ENCODE peak calls at places on chromosome 2, in nine cellular contexts. X, W, K, I, N, R, T, D and Y are unnamed samples.

GRCh38 chr2:64383016-64383588 is 70.9 kb upstream of the LGALSL start:
- DNase-seq in I (no peak), R (no peak), W (no peak), T (no peak), N (no peak), K (no peak), X (no peak), D (no peak), Y (no peak)

GRCh38 chr2:233098615-233099014 is 38.5 kb downstream of the INPP5D start:
- DNase-seq in K (peak; percentile 10), R (peak; percentile 46), T (no peak), X (no peak), W (no peak), N (peak; percentile 14), I (no peak), D (no peak), Y (no peak)

GRCh38 chr2:179614121-179614520 is 247.3 kb downstream of the ZNF385B start:
- DNase-seq in T (no peak), N (no peak), W (no peak), K (no peak), X (no peak), I (no peak), D (no peak), R (no peak), Y (no peak)

GRCh38 chr2:195488567-195488966 is 168.5 kb upstream of the SLC39A10 start:
- DNase-seq in K (no peak), T (no peak), D (no peak), I (no peak), N (no peak), W (no peak), R (no peak), X (no peak), Y (peak; percentile 14)

GRCh38 chr2:26457241-26457666 is 20.7 kb downstream of the OTOF start:
- DNase-seq in K (no peak), W (no peak), D (no peak), I (no peak), T (peak; percentile 69), R (no peak), X (peak; percentile 48), N (no peak), Y (no peak)

GRCh38 chr2:145905371-145905770 is 1385.5 kb upstream of the ZEB2 start:
- DNase-seq in R (no peak), K (no peak), N (no peak), I (no peak), X (no peak), T (no peak), D (no peak), W (no peak), Y (no peak)

GRCh38 chr2:222547108-222547507 is 108.8 kb downstream of the FARSB start:
- DNase-seq in I (no peak), W (no peak), N (no peak), K (no peak), T (no peak), D (peak; percentile 25), X (no peak), R (no peak), Y (no peak)

GRCh38 chr2:118855451-118856279 is 8.2 kb upstream of the EN1 start:
- DNase-seq in N (peak; percentile 83), X (peak; percentile 78), D (peak; percentile 70), K (peak; percentile 53), R (peak; percentile 82), W (no peak), T (no peak), I (peak; percentile 11), Y (no peak)

GRCh38 chr2:62215306-62216064 is 19.6 kb downstream of the B3GNT2 start:
- DNase-seq in X (no peak), N (peak; percentile 70), T (peak; percentile 68), I (no peak), D (no peak), R (peak; percentile 32), W (no peak), K (no peak), Y (no peak)

GRCh38 chr2:48852938-48853337 is 97.4 kb upstream of the LHCGR start:
- DNase-seq in I (no peak), X (no peak), W (no peak), D (no peak), K (no peak), R (no peak), N (peak; percentile 83), T (no peak), Y (no peak)

GRCh38 chr2:27855476-27855875 is 34.7 kb downstream of the RBKS start:
- DNase-seq in T (no peak), I (peak; percentile 29), K (no peak), W (no peak), N (peak; percentile 74), X (no peak), D (peak; percentile 88), R (no peak), Y (no peak)

DNA sequence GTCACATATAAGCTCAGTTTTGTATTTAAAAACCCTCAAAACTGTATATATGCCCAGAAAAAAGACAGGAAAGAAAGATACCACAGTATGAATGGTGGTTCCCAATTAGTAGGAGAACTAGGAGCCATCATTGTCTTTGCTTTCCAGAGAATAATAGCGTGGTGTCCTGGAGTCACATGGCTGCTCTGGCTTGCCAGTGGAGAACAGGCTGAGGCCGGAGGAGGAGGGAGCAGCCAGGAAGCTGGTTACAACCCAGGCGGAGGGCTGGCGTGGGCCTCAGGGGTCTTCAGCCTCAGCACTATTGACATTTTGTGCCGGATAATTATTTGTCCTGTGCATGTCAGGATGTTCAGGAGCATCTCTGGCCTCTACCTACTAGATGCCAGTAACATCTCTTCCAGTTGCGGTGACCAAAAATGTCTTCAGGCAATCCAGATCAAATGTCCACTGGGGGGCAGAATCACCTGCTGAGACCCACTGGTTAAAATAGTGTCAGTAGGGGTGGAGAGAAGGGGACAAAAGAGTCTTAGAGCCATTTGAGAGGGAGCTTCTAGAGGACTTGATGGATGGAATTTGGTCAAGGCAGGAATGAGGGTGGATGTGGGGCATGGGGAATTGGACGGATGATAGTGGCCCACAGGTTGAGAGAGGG is 144.8 kb downstream of the AGAP1 start:
- DNase-seq in D (no peak), N (no peak), K (no peak), W (no peak), X (no peak), R (no peak), T (no peak), I (no peak), Y (no peak)
- TF ChIP-seq CTCF in D (no peak), N (peak; percentile 10), K (peak; percentile 43), W (no peak), X (no peak), R (no peak), T (no peak), I (peak; percentile 16), Y (peak; percentile 16)

DNA sequence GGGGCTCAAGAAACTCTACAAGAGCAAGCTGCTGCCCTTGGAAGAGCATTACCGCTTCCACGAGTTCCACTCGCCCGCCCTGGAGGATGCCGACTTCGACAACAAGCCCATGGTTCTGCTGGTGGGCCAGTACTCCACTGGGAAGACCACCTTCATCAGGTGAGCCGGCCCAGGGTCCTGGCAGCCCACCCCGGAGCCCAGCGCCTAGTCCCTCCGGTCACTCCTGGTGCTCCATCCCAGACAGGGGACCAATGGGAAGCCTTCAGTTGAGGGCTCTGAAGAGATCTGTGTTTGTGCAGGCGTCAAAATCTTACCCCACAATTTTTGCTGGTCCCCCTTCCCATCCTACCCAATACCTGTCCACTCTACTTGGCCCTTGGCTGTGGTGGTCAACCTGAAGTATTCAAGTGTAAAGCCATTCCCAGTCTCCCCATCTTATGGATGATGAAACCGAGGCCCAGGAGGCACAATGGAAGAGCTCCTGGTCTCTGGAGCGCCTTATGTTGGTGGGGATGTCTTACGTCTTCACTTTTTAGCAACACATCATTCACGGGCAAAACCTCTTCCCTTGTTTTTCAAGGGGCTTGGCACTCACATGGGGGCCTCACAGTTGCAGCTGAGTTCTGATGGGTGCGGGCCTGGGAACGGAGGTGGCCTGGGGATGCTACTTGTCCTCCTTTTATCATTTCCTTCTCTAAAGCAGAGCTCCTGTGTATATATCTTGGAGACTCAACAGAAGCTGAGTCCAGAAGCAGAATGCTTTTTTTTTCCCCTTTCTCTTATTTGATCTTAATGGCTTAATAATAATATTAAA is 945 bp downstream of the EHD3 start:
- DNase-seq in I (no peak), T (peak; percentile 70), R (no peak), K (no peak), W (no peak), X (no peak), N (no peak), D (no peak), Y (no peak)
- H3K4me3 ChIP-seq in I (peak overlapping the region; percentile 65), T (peak overlapping the region; percentile 77), R (peak overlapping the region; percentile 56), K (no peak overlapping the region), W (peak overlapping the region; percentile 48), X (peak overlapping the region; percentile 77), N (peak overlapping the region; percentile 69), D (no peak overlapping the region), Y (peak overlapping the region; percentile 73)

GRCh38 chr2:72583376-72583775 is 242.5 kb downstream of the EXOC6B start:
- DNase-seq in R (no peak), X (no peak), D (no peak), N (no peak), K (no peak), T (no peak), I (no peak), W (no peak), Y (no peak)

GRCh38 chr2:72579595-72580180 is 246.1 kb downstream of the EXOC6B start:
- DNase-seq in R (no peak), X (no peak), K (peak; percentile 26), D (peak; percentile 44), W (no peak), T (no peak), N (peak; percentile 64), I (peak; percentile 18), Y (peak; percentile 8)

GRCh38 chr2:72576861-72577260 is 249.0 kb downstream of the EXOC6B start:
- DNase-seq in R (no peak), X (no peak), K (no peak), N (peak; percentile 6), T (no peak), D (no peak), W (no peak), I (no peak), Y (no peak)

GRCh38 chr2:72576459-72576858 is 249.4 kb downstream of the EXOC6B start:
- DNase-seq in W (no peak), T (no peak), R (no peak), N (no peak), D (no peak), I (no peak), X (no peak), K (no peak), Y (no peak)

DNA sequence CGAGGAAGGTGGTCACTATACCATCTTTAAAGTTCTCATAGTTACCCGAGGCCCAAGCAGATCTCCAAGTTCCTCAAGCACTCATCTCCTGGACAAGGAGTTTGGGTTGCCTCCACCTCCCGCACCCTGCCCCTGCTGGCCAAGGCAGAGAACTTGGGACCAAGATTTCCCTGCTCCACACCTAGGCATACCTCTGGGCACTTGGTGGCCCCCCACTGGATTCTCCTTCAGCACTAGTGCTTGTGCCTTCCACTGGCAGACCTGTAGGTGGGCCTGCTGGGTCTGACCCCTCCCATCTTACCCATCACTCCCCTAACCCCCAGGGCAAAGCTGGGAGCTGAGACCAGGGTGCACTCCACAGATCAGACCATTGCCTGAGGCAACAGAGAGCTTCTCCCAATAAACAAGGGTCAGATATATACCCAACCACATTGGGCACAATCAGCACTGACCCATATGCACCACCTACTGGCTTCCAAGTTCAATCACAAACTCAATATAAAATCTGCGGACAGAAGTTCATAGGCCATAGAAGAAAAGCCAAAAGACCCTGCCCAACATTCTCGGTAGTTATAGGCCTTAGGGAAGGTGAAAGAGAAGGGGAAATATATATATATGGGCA is 244.2 kb downstream of the EXOC6B start:
- DNase-seq in R (no peak), T (no peak), N (no peak), W (no peak), K (no peak), I (no peak), D (no peak), X (no peak), Y (no peak)
- TF ChIP-seq CTCF in R (no peak), T (no peak), N (no peak), W (no peak), K (peak; percentile 45), I (peak; percentile 11), D (peak; percentile 12), X (no peak), Y (no peak)

GRCh38 chr2:116180072-116180471 is 1634.4 kb upstream of the DDX18 start:
- DNase-seq in K (no peak), R (no peak), N (no peak), X (no peak), D (no peak), T (no peak), W (no peak), I (no peak), Y (no peak)
- H3K4me3 ChIP-seq in K (no peak overlapping the region), R (no peak overlapping the region), N (no peak overlapping the region), X (no peak overlapping the region), D (no peak overlapping the region), T (no peak overlapping the region), W (no peak overlapping the region), I (no peak overlapping the region), Y (no peak overlapping the region)